ENCODE peak calls at places on chromosomes 4 and X, in five cellular contexts. R is cardiac muscle cell; F is CD8-positive, alpha-beta T cell; J is WERI-Rb-1; V is RWPE1. G is an unnamed sample.

GRCh38 chr4:122700178-122700725 is 32.3 kb upstream of the BBS12 start:
- DNase-seq in R (peak), J (no peak), F (no peak), V (peak), G (peak)

GRCh38 chr4:169103966-169104412 is 93.9 kb upstream of the CBR4 start:
- DNase-seq in R (peak), V (peak), F (no peak), J (no peak), G (no peak)

GRCh38 chrX:1392376-1393130 is 640 bp upstream of the SLC25A6 start:
- DNase-seq in V (peak), J (peak), R (peak), F (no peak), G (peak)

GRCh38 chrX:56563231-56564116 is at the start of gene UBQLN2:
- DNase-seq in F (peak), V (peak), J (peak), R (peak), G (peak)

GRCh38 chr4:123325241-123325681 is 71.3 kb upstream of the SPRY1 start:
- DNase-seq in J (no peak), V (no peak), F (no peak), R (no peak), G (no peak)

GRCh38 chr4:121711263-121712000 is 14.7 kb upstream of the ANXA5 start:
- DNase-seq in F (no peak), J (peak), R (peak), V (peak), G (peak)

GRCh38 chrX:112687189-112687691 is 7.5 kb upstream of the LHFPL1 start:
- DNase-seq in V (no peak), R (no peak), J (no peak), F (no peak), G (no peak)

GRCh38 chr4:53730431-53730830 is 139.1 kb upstream of the LNX1 start:
- DNase-seq in F (no peak), R (no peak), V (no peak), J (no peak), G (no peak)

GRCh38 chrX:9197231-9197630 is 163.3 kb upstream of the FAM9B start:
- DNase-seq in R (no peak), F (no peak), V (no peak), J (no peak), G (no peak)

GRCh38 chr4:105208556-105208955 is 61.9 kb downstream of the TET2 start:
- DNase-seq in J (no peak), V (no peak), F (no peak), R (no peak), G (no peak)

GRCh38 chr4:19748470-19748869 is 503.2 kb upstream of the SLIT2 start:
- DNase-seq in F (no peak), J (no peak), V (peak), R (no peak), G (peak)

GRCh38 chr4:7387925-7388324 is 46.8 kb downstream of the PSAPL1 start:
- DNase-seq in R (no peak), F (no peak), V (no peak), J (peak), G (no peak)

GRCh38 chrX:31555506-31555905 is 483.7 kb upstream of the FTHL17 start:
- DNase-seq in V (no peak), F (no peak), J (no peak), R (no peak), G (no peak)

DNA sequence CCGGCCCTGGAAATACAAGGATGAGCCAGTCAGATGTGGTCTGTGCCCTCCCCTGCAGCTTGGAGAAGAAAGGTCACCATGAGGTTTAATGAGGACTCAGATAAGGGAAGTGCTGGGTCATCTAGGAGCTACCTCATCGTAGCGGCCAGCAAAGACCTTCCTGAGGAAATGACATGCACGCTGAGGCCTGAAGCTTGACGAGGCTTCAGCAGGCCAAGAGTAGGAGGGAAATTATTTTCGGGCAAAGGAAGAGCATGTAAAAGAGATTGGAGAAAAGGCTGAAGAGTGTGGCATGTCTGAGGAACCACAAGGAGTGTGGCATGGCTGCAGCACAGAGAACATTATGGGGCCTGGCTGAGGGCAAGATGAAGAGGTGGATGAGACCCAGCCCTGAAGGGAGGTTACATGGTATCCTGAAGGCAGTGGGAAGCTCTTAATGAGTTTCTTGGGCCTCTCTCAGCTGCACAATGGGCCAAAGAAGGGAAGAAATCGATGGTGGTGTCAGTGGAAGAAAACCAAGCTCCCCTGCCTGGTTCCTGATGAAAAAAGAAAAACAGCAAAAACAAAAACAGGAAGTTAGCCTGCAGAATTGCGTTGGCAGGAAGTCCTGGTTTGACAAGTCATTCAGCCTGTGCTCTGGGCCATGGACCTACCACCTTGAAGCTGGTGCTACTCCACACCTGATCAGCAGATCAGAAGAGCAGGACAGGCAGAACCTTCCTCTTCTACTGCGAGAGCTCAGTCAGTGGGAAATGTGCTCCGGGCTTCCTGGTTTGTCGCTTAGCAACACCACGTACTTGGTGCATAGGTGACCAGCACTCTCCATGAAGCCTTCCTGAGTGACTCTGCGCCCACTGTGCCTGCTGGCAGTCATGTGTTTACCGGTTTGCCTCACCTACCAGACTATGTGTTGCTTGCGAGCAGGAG is 134.5 kb upstream of the KLF3 start:
- DNase-seq in F (peak), V (no peak), R (no peak), J (no peak), G (peak)
- H3K27ac ChIP-seq in F (no peak), V (no peak), R (no peak), J (no peak), G (peak)

DNA sequence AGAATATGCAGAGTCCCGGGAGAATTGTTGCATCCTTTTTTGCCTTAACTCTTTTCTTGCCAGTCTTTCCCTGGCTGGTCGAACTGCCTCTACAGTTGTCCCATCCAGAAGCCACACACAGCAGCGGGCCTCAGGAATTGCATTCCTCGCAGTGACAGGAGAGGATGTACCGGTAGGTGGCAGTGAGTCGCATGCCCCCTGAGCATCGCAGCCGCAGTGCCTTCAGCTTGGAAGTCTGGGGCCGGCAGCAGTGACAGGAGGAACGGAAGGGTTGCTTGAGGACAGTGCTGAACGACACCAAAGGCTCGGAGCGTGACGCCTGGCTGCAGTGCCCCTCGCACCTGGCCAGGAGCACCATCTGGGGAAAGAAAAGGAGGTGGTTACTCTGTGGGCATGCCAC is 23.5 kb downstream of the NDP start:
- DNase-seq in V (no peak), J (peak), R (peak), F (peak), G (peak)
- TF ChIP-seq CTCF in V (no peak), J (peak), R (peak), F (peak), G (peak)

DNA sequence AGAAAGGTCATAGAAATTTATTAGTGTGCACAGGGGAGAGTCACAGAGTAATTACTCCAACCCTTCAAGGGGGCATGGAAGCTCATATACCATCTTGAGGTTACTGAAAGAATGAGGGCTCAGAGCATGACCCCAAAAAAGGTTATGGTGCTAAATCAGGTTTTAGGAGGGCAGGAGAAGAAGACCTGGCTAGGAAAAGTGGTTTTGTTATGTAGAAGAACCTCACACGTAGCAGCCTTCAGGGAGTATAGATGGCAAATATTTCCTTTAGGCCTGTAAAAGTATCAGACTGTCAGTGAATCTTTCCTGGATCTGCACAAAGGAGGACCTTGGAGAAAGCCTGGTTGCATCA is 102.0 kb upstream of the PDE5A start:
- DNase-seq in R (no peak), F (no peak), J (no peak), V (no peak), G (no peak)
- H3K27ac ChIP-seq in R (no peak), F (no peak), J (no peak), V (no peak), G (no peak)

GRCh38 chr4:40466789-40467188 is 131.7 kb downstream of the CHRNA9 start:
- DNase-seq in R (no peak), F (no peak), J (no peak), V (no peak), G (no peak)

GRCh38 chr4:40458109-40458508 is 123.0 kb downstream of the CHRNA9 start:
- DNase-seq in R (no peak), J (no peak), F (no peak), V (no peak), G (no peak)

GRCh38 chr4:40458683-40459082 is 123.5 kb downstream of the CHRNA9 start:
- DNase-seq in R (no peak), F (no peak), J (no peak), V (no peak), G (no peak)

GRCh38 chr4:40462326-40462725 is 127.2 kb downstream of the CHRNA9 start:
- DNase-seq in J (no peak), V (no peak), R (no peak), F (no peak), G (no peak)
- TF ChIP-seq CTCF in J (no peak), V (no peak), R (no peak), F (no peak), G (no peak)

DNA sequence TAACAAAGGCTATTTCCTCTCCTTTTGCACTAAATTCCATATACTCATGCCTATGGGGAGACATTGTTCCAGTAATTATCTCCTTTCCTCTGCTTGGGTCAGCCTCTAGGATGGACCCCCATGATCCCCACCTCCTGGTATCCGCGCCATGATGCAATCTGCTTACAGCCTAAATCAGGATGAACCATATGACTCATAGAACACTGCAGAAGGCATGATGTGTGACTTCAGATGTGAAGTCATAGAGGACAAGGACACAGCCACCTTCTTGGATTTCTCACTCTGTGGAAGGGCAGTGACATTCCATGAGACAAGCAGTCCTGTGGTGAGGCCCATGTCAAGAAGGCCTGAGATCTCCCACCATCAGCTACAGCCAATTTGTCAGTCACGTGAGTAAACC is 9.0 kb upstream of the TMEM144 start:
- DNase-seq in V (no peak), F (no peak), J (no peak), R (no peak), G (peak)
- H3K27ac ChIP-seq in V (no peak), F (no peak), J (no peak), R (no peak), G (no peak)